ENCODE peak calls at places on chromosomes 6 and 20, in four cellular contexts. H, A, J and S are unnamed samples.

GRCh38 chr6:161198176-161198575 is 75.7 kb downstream of the AGPAT4 start:
- DNase-seq in H (no peak), A (no peak), J (no peak), S (no peak)

GRCh38 chr6:158060447-158061360 is 79.0 kb downstream of the SYNJ2 start:
- DNase-seq in H (peak; percentile 38), A (peak; percentile 88), J (no peak), S (peak; percentile 53)

GRCh38 chr6:142374965-142375733 is 73.3 kb downstream of the ADGRG6 start:
- DNase-seq in H (no peak), A (no peak), J (no peak), S (no peak)

GRCh38 chr6:53673138-53673801 is 7.7 kb upstream of the KLHL31 start:
- DNase-seq in H (no peak), A (no peak), J (no peak), S (no peak)

GRCh38 chr20:20505554-20505953 is 137.7 kb downstream of the INSM1 start:
- DNase-seq in H (no peak), A (no peak), J (no peak), S (no peak)

GRCh38 chr6:118663993-118664985 is 12.9 kb upstream of the CEP85L start:
- DNase-seq in H (no peak), A (no peak), J (no peak), S (no peak)

GRCh38 chr20:58495623-58496428 is 19.4 kb downstream of the APCDD1L start:
- DNase-seq in H (no peak), A (no peak), J (no peak), S (no peak)

GRCh38 chr6:19719691-19720127 is 117.5 kb upstream of the ID4 start:
- DNase-seq in H (no peak), A (no peak), J (no peak), S (no peak)

GRCh38 chr6:76043690-76044089 is 28.8 kb downstream of the IMPG1 start:
- DNase-seq in H (no peak), A (no peak), J (no peak), S (no peak)

GRCh38 chr20:15847415-15847814 is 725.8 kb downstream of the KIF16B start:
- DNase-seq in H (no peak), A (no peak), J (no peak), S (no peak)

GRCh38 chr6:158002951-158003853 is 21.5 kb downstream of the SYNJ2 start:
- DNase-seq in H (no peak), A (peak; percentile 70), J (no peak), S (no peak)

GRCh38 chr6:122953766-122954165 is 42.3 kb upstream of the CLVS2 start:
- DNase-seq in H (no peak), A (no peak), J (no peak), S (no peak)

GRCh38 chr20:59518881-59519706 is 85.2 kb upstream of the PHACTR3 start:
- DNase-seq in H (no peak), A (no peak), J (no peak), S (no peak)

GRCh38 chr6:118596774-118597332 is 48.8 kb downstream of the PLN start:
- DNase-seq in H (no peak), A (no peak), J (no peak), S (no peak)

GRCh38 chr20:10739575-10739974 is 65.8 kb upstream of the JAG1 start:
- DNase-seq in H (no peak), A (no peak), J (no peak), S (no peak)

GRCh38 chr20:21100590-21101452 is 5.3 kb downstream of the LINC00237 start:
- DNase-seq in H (peak; percentile 52), A (no peak), J (no peak), S (peak; percentile 35)

GRCh38 chr6:164005312-164005711 is 590.8 kb downstream of the QKI start:
- DNase-seq in H (no peak), A (no peak), J (no peak), S (no peak)

GRCh38 chr6:165847407-165848098 is 184.5 kb upstream of the PDE10A start:
- DNase-seq in H (no peak), A (peak; percentile 28), J (no peak), S (no peak)

GRCh38 chr6:136767583-136768307 is 24.5 kb downstream of the MAP3K5 start:
- DNase-seq in H (no peak), A (no peak), J (no peak), S (no peak)

GRCh38 chr6:154302111-154302752 is 54.4 kb downstream of the IPCEF1 start:
- DNase-seq in H (no peak), A (no peak), J (no peak), S (no peak)

GRCh38 chr6:158142789-158143188 is 25.3 kb downstream of the SERAC1 start:
- DNase-seq in H (no peak), A (no peak), J (no peak), S (no peak)

GRCh38 chr20:60750909-60751308 is 501.2 kb upstream of the CDH4 start:
- DNase-seq in H (no peak), A (no peak), J (no peak), S (no peak)

GRCh38 chr20:58618694-58619540 is 32.2 kb upstream of the STX16 start:
- DNase-seq in H (no peak), A (no peak), J (no peak), S (no peak)